ENCODE peak calls at places on chromosomes 4 and X, in four cellular contexts. P, L, F and Q are unnamed samples.

GRCh38 chr4:29009908-29010307 is 1710.3 kb upstream of the PCDH7 start:
- DNase-seq in P (no peak), L (no peak), F (no peak), Q (no peak)

GRCh38 chr4:37890501-37891220 is at the start of gene TBC1D1:
- DNase-seq in P (no peak), L (no peak), F (no peak), Q (no peak)

GRCh38 chrX:85114171-85114570 is 110.5 kb downstream of the APOOL start:
- DNase-seq in P (no peak), L (no peak), F (no peak), Q (no peak)

GRCh38 chr4:188658958-188659522 is 519.8 kb downstream of the TRIML1 start:
- DNase-seq in P (no peak), L (peak), F (no peak), Q (no peak)

GRCh38 chrX:19799319-19800182 is 87.8 kb downstream of the SH3KBP1 start:
- DNase-seq in P (peak), L (no peak), F (no peak), Q (peak)

GRCh38 chr4:123802082-123802658 is 405.6 kb downstream of the SPRY1 start:
- DNase-seq in P (no peak), L (no peak), F (no peak), Q (no peak)

GRCh38 chr4:140358281-140358680 is 15.2 kb upstream of the SCOC start:
- DNase-seq in P (peak), L (no peak), F (no peak), Q (no peak)

GRCh38 chr4:113547487-113548042 is 214.0 kb downstream of the CAMK2D start:
- DNase-seq in P (peak), L (peak), F (peak), Q (peak)

GRCh38 chr4:4726051-4726450 is 133.4 kb upstream of the MSX1 start:
- DNase-seq in P (no peak), L (peak), F (no peak), Q (no peak)

GRCh38 chr4:43435303-43435702 is 542.8 kb downstream of the GRXCR1 start:
- DNase-seq in P (no peak), L (no peak), F (no peak), Q (no peak)

GRCh38 chr4:14841801-14842748 is 160.2 kb upstream of the CPEB2 start:
- DNase-seq in P (no peak), L (no peak), F (no peak), Q (no peak)

GRCh38 chr4:81466841-81467671 is 4.7 kb downstream of the RASGEF1B start:
- DNase-seq in P (peak), L (peak), F (peak), Q (peak)

GRCh38 chr4:105059337-105059736 is 87.3 kb upstream of the TET2 start:
- DNase-seq in P (no peak), L (no peak), F (peak), Q (no peak)

GRCh38 chrX:53476371-53476770 is 42.2 kb upstream of the HSD17B10 start:
- DNase-seq in P (no peak), L (no peak), F (no peak), Q (peak)

GRCh38 chr4:186192068-186192751 is 843 bp downstream of the CYP4V2 start:
- DNase-seq in P (peak), L (no peak), F (no peak), Q (peak)

GRCh38 chr4:108180513-108180912 is 11.8 kb upstream of the LEF1 start:
- DNase-seq in P (no peak), L (no peak), F (no peak), Q (no peak)

GRCh38 chr4:143184217-143184502 is 557 bp upstream of the USP38 start:
- DNase-seq in P (no peak), L (no peak), F (no peak), Q (no peak)

GRCh38 chr4:40150932-40151331 is 45.9 kb upstream of the RHOH start:
- DNase-seq in P (no peak), L (no peak), F (no peak), Q (peak)

GRCh38 chrX:55127692-55128091 is 38.9 kb downstream of the PAGE2 start:
- DNase-seq in P (no peak), L (no peak), F (no peak), Q (no peak)

GRCh38 chr4:30720021-30720655 is at the start of gene PCDH7:
- DNase-seq in P (peak), L (no peak), F (no peak), Q (peak)

GRCh38 chrX:45807572-45808425 is 607.1 kb upstream of the DIPK2B start:
- DNase-seq in P (peak), L (no peak), F (no peak), Q (peak)

DNA sequence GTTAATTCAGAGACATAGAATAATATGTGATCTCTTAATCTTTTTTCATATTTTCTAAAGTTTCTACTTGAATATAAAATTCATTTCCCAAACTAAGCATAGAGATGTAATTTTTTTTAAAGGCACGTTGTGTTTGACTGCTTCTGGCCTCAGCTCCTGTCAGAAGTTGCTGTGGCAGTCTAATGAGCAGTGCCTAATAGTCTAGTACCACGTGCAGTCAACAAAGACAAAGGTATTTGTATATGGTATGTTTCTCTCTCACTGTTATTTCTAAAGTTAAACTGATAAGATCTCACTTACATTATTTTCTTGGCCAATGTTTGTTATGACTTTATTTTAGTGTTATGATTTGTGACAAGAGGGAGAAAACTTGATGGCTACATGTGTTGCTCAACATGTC is 48.6 kb upstream of the MCUB start:
- DNase-seq in P (peak), L (no peak), F (no peak), Q (no peak)
- TF ChIP-seq FOS in P (no peak), L (no peak), F (no peak), Q (no peak)

GRCh38 chr4:147981305-147981704 is 249.4 kb downstream of the ARHGAP10 start:
- DNase-seq in P (no peak), L (no peak), F (peak), Q (peak)
- TF ChIP-seq FOS in P (no peak), L (no peak), F (no peak), Q (no peak)

DNA sequence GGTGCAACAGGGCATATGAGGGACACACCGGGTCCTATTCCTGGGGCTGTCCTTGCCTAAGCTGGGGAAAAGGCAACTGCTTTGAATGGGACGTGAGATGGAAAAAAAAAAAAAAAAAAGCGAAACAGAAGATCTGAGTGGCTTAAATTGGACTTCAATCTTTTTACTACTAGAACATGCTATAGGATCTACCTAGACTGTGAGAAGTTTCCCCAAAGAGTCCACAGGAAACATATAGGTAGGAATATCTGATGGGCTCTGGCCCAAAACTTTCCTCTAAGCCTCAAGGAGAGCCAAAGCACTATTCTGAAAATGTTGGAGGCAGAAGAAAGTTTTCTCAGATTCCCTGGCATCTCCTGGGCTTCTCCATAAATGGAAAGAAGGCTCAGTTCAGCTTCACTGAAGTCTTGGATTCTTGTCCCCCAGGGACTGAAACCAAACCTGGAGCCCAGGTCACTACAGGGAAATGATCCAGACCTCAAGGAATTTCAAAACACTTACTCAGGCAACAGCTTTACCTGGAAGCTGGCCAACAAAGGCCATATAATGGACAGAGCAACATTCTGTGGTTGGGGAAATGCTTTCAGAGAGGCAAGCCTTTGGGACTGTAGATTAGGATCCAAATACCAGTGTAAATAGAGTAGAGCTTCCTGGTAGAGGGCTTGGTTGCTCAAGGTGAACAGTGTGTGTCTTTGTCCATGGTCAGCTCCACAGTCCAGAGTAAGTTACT is 56.9 kb upstream of the PROM1 start:
- DNase-seq in P (peak), L (no peak), F (no peak), Q (peak)
- TF ChIP-seq FOS in P (peak), L (no peak), F (no peak), Q (no peak)

DNA sequence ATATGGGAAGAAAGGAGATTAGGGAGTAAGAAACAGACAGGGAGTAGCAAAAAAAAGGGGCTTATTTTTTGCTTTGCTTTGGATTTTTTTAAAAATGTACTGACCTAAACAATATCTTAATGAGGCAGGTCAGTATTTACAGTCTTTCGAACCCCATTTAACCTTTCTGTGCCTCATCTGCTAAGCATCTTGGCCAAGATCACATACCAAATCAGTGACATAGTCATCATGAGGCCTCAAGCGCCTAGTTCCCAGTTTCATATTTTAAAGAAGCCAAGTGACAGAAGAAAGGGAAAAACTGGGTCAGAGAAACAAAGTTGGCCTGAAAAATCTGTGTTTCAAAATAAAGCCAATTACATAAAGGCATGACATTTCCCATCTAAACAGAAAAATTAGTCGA is 94.7 kb upstream of the WDR44 start:
- DNase-seq in P (no peak), L (no peak), F (no peak), Q (peak)
- TF ChIP-seq FOS in P (no peak), L (no peak), F (no peak), Q (no peak)

DNA sequence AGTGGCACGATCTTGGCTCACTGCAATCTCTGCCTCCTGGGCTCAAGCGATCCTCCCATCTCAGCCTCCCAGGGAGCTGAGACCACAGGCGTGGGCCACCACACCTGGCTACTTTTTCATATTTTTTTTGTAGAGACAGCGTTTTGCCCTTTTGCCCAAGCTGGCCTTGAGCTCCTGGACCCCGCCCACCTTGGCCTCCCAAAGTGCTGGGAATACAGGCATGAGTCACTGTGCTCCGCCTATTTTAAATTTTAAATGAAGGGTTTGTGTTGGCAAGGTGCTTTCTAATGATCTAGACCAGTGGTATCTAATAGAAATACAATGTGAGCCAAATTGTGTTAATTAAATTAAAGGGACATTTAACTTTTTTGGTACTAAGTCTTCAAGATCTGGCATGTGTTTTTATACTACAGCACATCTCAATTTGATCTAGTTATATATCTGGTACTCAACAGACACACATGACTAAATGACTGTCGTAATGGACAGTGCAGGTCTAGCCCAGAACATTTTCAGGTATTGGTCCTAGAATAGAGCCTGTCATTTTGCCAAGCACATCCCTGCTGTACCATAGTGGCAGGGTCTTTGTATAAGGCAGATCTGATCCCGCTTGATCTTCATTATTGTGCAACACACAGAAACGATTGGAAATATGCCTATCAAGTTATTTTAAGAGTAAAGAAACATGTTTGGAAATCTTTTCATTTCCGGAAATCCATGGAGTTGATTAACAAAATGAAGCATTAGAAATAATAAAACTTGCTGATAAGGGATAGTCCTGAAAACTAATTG is 7.3 kb downstream of the PGK1 start:
- DNase-seq in P (no peak), L (no peak), F (no peak), Q (no peak)
- TF ChIP-seq FOS in P (no peak), L (no peak), F (no peak), Q (no peak)

GRCh38 chrX:31265383-31265782 is 193.5 kb upstream of the FTHL17 start:
- DNase-seq in P (no peak), L (no peak), F (no peak), Q (no peak)

GRCh38 chrX:31269914-31270313 is 198.1 kb upstream of the FTHL17 start:
- DNase-seq in P (no peak), L (no peak), F (no peak), Q (no peak)

GRCh38 chrX:31271615-31272471 is 200.0 kb upstream of the FTHL17 start:
- DNase-seq in P (no peak), L (no peak), F (no peak), Q (peak)

GRCh38 chrX:31268359-31268758 is 196.5 kb upstream of the FTHL17 start:
- DNase-seq in P (no peak), L (no peak), F (no peak), Q (peak)

GRCh38 chrX:31266172-31267076 is 194.6 kb upstream of the FTHL17 start:
- DNase-seq in P (peak), L (peak), F (no peak), Q (no peak)
- TF ChIP-seq FOS in P (no peak), L (no peak), F (no peak), Q (no peak)

DNA sequence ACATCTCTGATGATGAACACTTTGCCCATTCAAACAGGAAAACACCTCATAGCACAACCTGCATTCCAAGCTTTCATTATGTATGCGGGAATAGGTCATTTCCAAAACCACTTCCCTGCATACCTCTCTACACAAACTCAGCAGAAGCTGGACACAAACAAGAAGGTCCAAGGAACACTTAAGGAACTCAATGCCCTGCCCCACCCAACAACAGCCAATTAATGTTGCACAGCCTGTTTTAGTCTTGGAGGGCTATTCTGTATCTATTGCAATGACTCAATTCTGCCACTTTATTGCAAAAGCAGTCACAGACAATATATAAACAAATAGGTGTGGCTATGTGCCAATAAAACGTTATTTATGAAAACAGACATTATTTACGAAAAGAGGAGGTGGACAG is 16.7 kb downstream of the OPHN1 start:
- DNase-seq in P (peak), L (no peak), F (no peak), Q (no peak)
- TF ChIP-seq FOS in P (peak), L (no peak), F (no peak), Q (no peak)

GRCh38 chr4:79025170-79025569 is 85.9 kb upstream of the PAQR3 start:
- DNase-seq in P (no peak), L (no peak), F (no peak), Q (no peak)

GRCh38 chr4:79024371-79024770 is 85.1 kb upstream of the PAQR3 start:
- DNase-seq in P (no peak), L (no peak), F (no peak), Q (no peak)

GRCh38 chr4:79030973-79031372 is 91.7 kb upstream of the PAQR3 start:
- DNase-seq in P (no peak), L (no peak), F (no peak), Q (no peak)

GRCh38 chr4:79022529-79022928 is 83.3 kb upstream of the PAQR3 start:
- DNase-seq in P (no peak), L (no peak), F (no peak), Q (no peak)

DNA sequence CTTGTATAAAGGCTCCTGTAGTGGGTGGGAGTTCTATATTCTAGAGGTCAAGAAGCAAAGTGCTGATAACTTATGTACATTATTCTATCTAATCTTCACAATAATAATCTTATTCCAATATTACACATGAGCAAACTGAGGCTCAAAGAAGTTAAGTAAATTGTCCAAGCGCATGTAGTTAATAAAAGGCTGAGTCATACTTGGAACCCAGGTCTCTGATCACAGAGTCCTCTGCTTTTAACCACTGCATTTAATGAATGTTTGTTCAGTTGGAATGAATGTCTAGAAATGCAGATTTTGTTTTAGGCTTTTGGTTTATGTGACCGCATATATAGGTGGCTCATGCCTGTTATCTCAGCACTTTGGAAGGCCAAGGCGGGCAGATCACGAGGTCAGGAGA is 88.4 kb upstream of the PAQR3 start:
- DNase-seq in P (no peak), L (no peak), F (no peak), Q (no peak)
- TF ChIP-seq FOS in P (no peak), L (no peak), F (no peak), Q (no peak)